ENCODE peak calls at places on chromosomes 5 and 9, in four cellular contexts. G is adrenal gland, O is osteoblast, X is natural killer cell. A is an unnamed sample.

GRCh38 chr9:128689820-128690683 is 1.0 kb downstream of the SET start:
- DNase-seq in X (peak; percentile 30), G (peak; percentile 60), O (peak; percentile 98), A (no peak)

GRCh38 chr5:80491296-80491695 is 3.4 kb downstream of the FAM151B start:
- DNase-seq in G (no peak), O (peak; percentile 25), X (no peak), A (no peak)

GRCh38 chr5:15021286-15022046 is 149.9 kb upstream of the ANKH start:
- DNase-seq in O (peak; percentile 74), G (no peak), X (no peak), A (no peak)

GRCh38 chr5:12323637-12324229 is 419.5 kb upstream of the CTNND2 start:
- DNase-seq in G (no peak), O (no peak), X (no peak), A (no peak)

GRCh38 chr5:179203248-179203647 is 142.0 kb downstream of the ADAMTS2 start:
- DNase-seq in O (no peak), G (no peak), X (no peak), A (no peak)

GRCh38 chr5:171623551-171624097 is 162.0 kb upstream of the SMIM23 start:
- DNase-seq in G (no peak), X (no peak), O (peak; percentile 35), A (no peak)

GRCh38 chr5:68522863-68523262 is 307.3 kb downstream of the PIK3R1 start:
- DNase-seq in G (no peak), X (no peak), O (no peak), A (no peak)

GRCh38 chr5:150309101-150309897 is 6.6 kb upstream of the ARSI start:
- DNase-seq in G (no peak), O (no peak), X (no peak), A (no peak)

GRCh38 chr9:68669189-68669588 is 35.9 kb upstream of the PIP5K1B start:
- DNase-seq in G (no peak), O (no peak), X (no peak), A (no peak)

GRCh38 chr9:128420060-128420650 is 502 bp upstream of the CERCAM start:
- DNase-seq in X (peak; percentile 69), G (peak; percentile 68), O (peak; percentile 98), A (no peak)

GRCh38 chr5:82861705-82862104 is 215.5 kb downstream of the TMEM167A start:
- DNase-seq in G (peak; percentile 31), X (no peak), O (no peak), A (no peak)

GRCh38 chr5:111518747-111519146 is 6.4 kb upstream of the STARD4 start:
- DNase-seq in O (no peak), G (no peak), X (no peak), A (no peak)

GRCh38 chr5:88602584-88602983 is 280.4 kb downstream of the MEF2C start:
- DNase-seq in X (no peak), O (no peak), G (peak; percentile 6), A (no peak)

GRCh38 chr5:88837222-88837621 is 45.8 kb downstream of the MEF2C start:
- DNase-seq in X (no peak), G (no peak), O (no peak), A (no peak)

GRCh38 chr9:114184071-114184470 is 28.7 kb downstream of the COL27A1 start:
- DNase-seq in X (no peak), G (peak; percentile 78), O (peak; percentile 95), A (no peak)

GRCh38 chr9:121818841-121819430 is 167.5 kb downstream of the DAB2IP start:
- DNase-seq in O (peak; percentile 71), G (no peak), X (no peak), A (no peak)

GRCh38 chr5:71976449-71976848 is 130.8 kb upstream of the MAP1B start:
- DNase-seq in O (no peak), X (no peak), G (no peak), A (no peak)

GRCh38 chr5:57111993-57112392 is 61.9 kb upstream of the GPBP1 start:
- DNase-seq in G (no peak), O (no peak), X (no peak), A (no peak)

GRCh38 chr5:138901716-138902115 is 26.6 kb upstream of the LRRTM2 start:
- DNase-seq in X (no peak), O (no peak), G (no peak), A (no peak)

GRCh38 chr9:92738661-92739081 is 26.0 kb downstream of the BICD2 start:
- DNase-seq in X (no peak), O (no peak), G (no peak), A (no peak)

GRCh38 chr9:135302329-135303279 is 177.0 kb upstream of the PPP1R26 start:
- DNase-seq in G (no peak), X (no peak), O (peak; percentile 70), A (no peak)

GRCh38 chr9:125329978-125330377 is 68.4 kb downstream of the GAPVD1 start:
- DNase-seq in O (peak; percentile 4), G (no peak), X (no peak), A (no peak)

GRCh38 chr5:42992035-42992570 is 48.0 kb downstream of the ANXA2R start:
- DNase-seq in G (peak; percentile 82), X (peak; percentile 80), O (peak; percentile 85), A (peak; percentile 91)

GRCh38 chr9:107213561-107214028 is 69.5 kb upstream of the RAD23B start:
- DNase-seq in X (peak; percentile 53), G (no peak), O (peak; percentile 85), A (peak; percentile 62)

GRCh38 chr9:38179965-38180364 is 110.9 kb upstream of the SHB start:
- DNase-seq in G (no peak), O (no peak), X (no peak), A (no peak)

GRCh38 chr5:141484499-141485304 is at the start of gene PCDHGC4:
- DNase-seq in O (peak; percentile 43), X (no peak), G (peak; percentile 26), A (no peak)

GRCh38 chr5:83628360-83628759 is 92.3 kb downstream of the HAPLN1 start:
- DNase-seq in X (no peak), O (no peak), G (no peak), A (no peak)

GRCh38 chr9:90343360-90343759 is 299.3 kb downstream of the DIRAS2 start:
- DNase-seq in X (no peak), G (no peak), O (no peak), A (no peak)

GRCh38 chr5:76684756-76685594 is 31.0 kb upstream of the F2R start:
- DNase-seq in O (no peak), X (no peak), G (no peak), A (no peak)

GRCh38 chr9:100379862-100380261 is 27.1 kb upstream of the TEX10 start:
- DNase-seq in X (no peak), O (peak; percentile 14), G (no peak), A (no peak)

GRCh38 chr5:79935992-79936643 is 54.9 kb downstream of the MTX3 start:
- DNase-seq in X (no peak), G (peak; percentile 71), O (no peak), A (no peak)

GRCh38 chr9:6086006-6086655 is 70.7 kb upstream of the RANBP6 start:
- DNase-seq in O (no peak), G (no peak), X (no peak), A (no peak)

GRCh38 chr5:138833726-138834480 is 41.2 kb downstream of the LRRTM2 start:
- DNase-seq in O (no peak), G (no peak), X (no peak), A (no peak)

GRCh38 chr9:90112791-90113190 is 508.0 kb downstream of the GADD45G start:
- DNase-seq in O (no peak), G (no peak), X (no peak), A (no peak)

GRCh38 chr5:41856644-41857491 is 13.4 kb downstream of the OXCT1 start:
- DNase-seq in G (peak; percentile 45), X (peak; percentile 20), O (peak; percentile 81), A (no peak)

GRCh38 chr5:60843693-60844428 is at the start of gene ELOVL7:
- DNase-seq in O (peak; percentile 90), X (no peak), G (peak; percentile 79), A (no peak)

GRCh38 chr9:137381501-137382443 is 41.2 kb downstream of the EXD3 start:
- DNase-seq in O (peak; percentile 90), G (peak; percentile 9), X (no peak), A (no peak)

GRCh38 chr5:93830893-93831292 is 89.5 kb upstream of the POU5F2 start:
- DNase-seq in O (no peak), X (no peak), G (no peak), A (no peak)

GRCh38 chr5:93829346-93829745 is 87.9 kb upstream of the POU5F2 start:
- DNase-seq in O (no peak), X (no peak), G (no peak), A (no peak)

GRCh38 chr5:93831449-93831848 is 90.0 kb upstream of the POU5F2 start:
- DNase-seq in X (no peak), G (peak; percentile 30), O (peak; percentile 91), A (no peak)
- TF ChIP-seq CTCF in X (no peak), G (no peak), O (no peak), A (no peak)

GRCh38 chr5:53091304-53091703 is 18.3 kb downstream of the MOCS2 start:
- DNase-seq in X (no peak), O (no peak), G (no peak), A (no peak)
- TF ChIP-seq CTCF in X (no peak), O (no peak), G (peak; percentile 20), A (no peak)

DNA sequence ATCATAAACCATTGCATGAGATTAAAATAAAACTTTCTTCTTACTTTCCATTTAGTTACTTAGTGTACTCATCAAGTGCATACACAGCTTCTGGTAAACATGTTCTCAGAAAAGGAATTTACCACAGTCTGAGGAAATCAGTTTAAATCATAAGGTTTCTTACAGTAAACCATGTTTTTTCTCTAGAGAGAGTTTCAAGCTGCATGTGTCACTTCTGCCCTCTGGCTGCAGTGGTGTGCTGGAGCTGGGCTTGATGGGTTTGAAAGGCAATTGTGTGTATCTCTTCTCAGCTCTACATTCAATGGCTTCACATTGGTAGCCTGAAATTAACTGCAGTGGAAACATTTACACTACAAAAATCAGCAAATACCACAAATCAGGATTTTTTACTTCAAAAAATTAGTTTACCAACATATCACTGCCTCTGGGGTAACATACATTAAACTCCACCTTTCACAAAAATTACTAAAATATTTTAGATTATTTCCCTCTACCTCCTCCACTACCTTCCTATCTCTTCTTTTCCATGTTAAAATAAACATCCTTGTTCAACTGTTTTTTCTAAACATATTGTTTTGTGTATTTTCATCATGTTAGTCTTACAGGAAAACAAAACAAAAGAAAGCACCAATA is 414.3 kb downstream of the ANXA1 start:
- DNase-seq in O (no peak), G (no peak), X (no peak), A (no peak)
- TF ChIP-seq CTCF in O (peak; percentile 52), G (peak; percentile 30), X (no peak), A (peak; percentile 11)

GRCh38 chr5:50807661-50808060 is 141.2 kb downstream of the PARP8 start:
- DNase-seq in X (no peak), G (no peak), O (no peak), A (no peak)
- TF ChIP-seq CTCF in X (no peak), G (no peak), O (no peak), A (no peak)

A was measured in CD14-positive monocyte.